ENCODE peak calls at places on chromosomes 11 and 22, in nine cellular contexts. H, E, K, R, T, Z, Y, D and C are unnamed samples.

GRCh38 chr11:86559311-86559945 is 113.0 kb downstream of the ME3 start:
- DNase-seq in Z (peak), D (no peak), Y (peak), K (no peak), R (no peak), T (no peak), E (no peak), H (peak), C (no peak)

GRCh38 chr11:69116671-69117070 is 39.1 kb upstream of the SMIM38 start:
- DNase-seq in D (no peak), R (no peak), E (no peak), Z (no peak), H (no peak), T (no peak), Y (no peak), K (no peak), C (no peak)

GRCh38 chr11:3146612-3147256 is 18.4 kb downstream of the OSBPL5 start:
- DNase-seq in T (no peak), K (no peak), R (no peak), H (no peak), E (no peak), Z (peak), Y (no peak), D (no peak), C (no peak)

GRCh38 chr11:3894128-3894731 is 38.8 kb downstream of the STIM1 start:
- DNase-seq in H (peak), Z (peak), E (no peak), D (no peak), R (no peak), K (no peak), Y (peak), T (peak), C (no peak)

GRCh38 chr11:3942956-3943497 is 87.6 kb downstream of the STIM1 start:
- DNase-seq in R (no peak), E (no peak), Y (peak), D (no peak), K (no peak), H (no peak), T (no peak), Z (peak), C (no peak)

GRCh38 chr11:76526878-76527277 is 82.1 kb downstream of the EMSY start:
- DNase-seq in Y (no peak), R (no peak), K (no peak), H (no peak), E (no peak), Z (no peak), T (no peak), D (no peak), C (no peak)

GRCh38 chr11:45901646-45902045 is 5.4 kb downstream of the FREY1 start:
- DNase-seq in K (no peak), R (no peak), T (no peak), H (no peak), Y (no peak), E (no peak), D (no peak), Z (no peak), C (no peak)

GRCh38 chr22:47613606-47614350 is 851.3 kb downstream of the TBC1D22A start:
- DNase-seq in Y (no peak), T (no peak), R (no peak), D (no peak), Z (no peak), E (no peak), H (no peak), K (no peak), C (no peak)

GRCh38 chr22:29716814-29717213 is 3.0 kb upstream of the CABP7 start:
- DNase-seq in K (peak), D (peak), T (peak), E (no peak), R (peak), H (peak), Y (peak), Z (peak), C (peak)

GRCh38 chr11:97722065-97722464 is 1298.7 kb upstream of the CNTN5 start:
- DNase-seq in H (no peak), E (no peak), Y (peak), T (no peak), Z (peak), D (no peak), R (peak), K (no peak), C (no peak)

GRCh38 chr22:46596819-46597218 is 23.4 kb upstream of the GRAMD4 start:
- DNase-seq in H (no peak), E (no peak), D (no peak), T (no peak), Z (no peak), K (no peak), Y (peak), R (peak), C (no peak)

GRCh38 chr11:62514151-62514550 is 32.5 kb downstream of the AHNAK start:
- DNase-seq in H (no peak), R (no peak), E (no peak), K (no peak), D (no peak), Y (no peak), Z (no peak), T (no peak), C (no peak)

GRCh38 chr11:106447631-106448191 is 370.2 kb downstream of the AASDHPPT start:
- DNase-seq in H (no peak), Z (no peak), K (no peak), E (no peak), R (no peak), D (no peak), Y (peak), T (no peak), C (no peak)

GRCh38 chr11:60899021-60899936 is 7.1 kb downstream of the PRPF19 start:
- DNase-seq in E (no peak), R (peak), K (peak), T (peak), H (no peak), D (peak), Y (peak), Z (peak), C (peak)

GRCh38 chr11:73384871-73385692 is 8.9 kb downstream of the RELT start:
- DNase-seq in Z (no peak), Y (no peak), T (peak), R (peak), K (no peak), D (no peak), E (no peak), H (peak), C (no peak)

GRCh38 chr11:991711-992307 is 44.7 kb downstream of the MUC6 start:
- DNase-seq in D (no peak), K (no peak), R (no peak), E (no peak), Y (no peak), H (no peak), T (no peak), Z (no peak), C (no peak)

GRCh38 chr11:5600374-5600851 is 4.0 kb downstream of the TRIM6 start:
- DNase-seq in Y (peak), R (peak), K (peak), Z (peak), T (peak), H (peak), D (peak), E (peak), C (peak)

GRCh38 chr11:92199991-92200390 is 24.6 kb upstream of the FAT3 start:
- DNase-seq in Z (no peak), Y (no peak), R (no peak), H (no peak), E (no peak), K (no peak), T (no peak), D (no peak), C (no peak)

GRCh38 chr22:35299217-35299716 is 427 bp upstream of the TOM1 start:
- DNase-seq in Z (no peak), D (no peak), Y (peak), H (no peak), R (no peak), T (no peak), E (peak), K (peak), C (no peak)

GRCh38 chr22:44452531-44453420 is 45.3 kb downstream of the RTL6 start:
- DNase-seq in Z (no peak), K (no peak), E (no peak), T (no peak), Y (no peak), H (no peak), R (no peak), D (peak), C (no peak)

GRCh38 chr11:123111465-123111864 is 49.5 kb upstream of the HSPA8 start:
- DNase-seq in R (no peak), H (no peak), Z (peak), E (no peak), D (no peak), Y (peak), T (no peak), K (peak), C (no peak)

GRCh38 chr22:22207845-22208564 is 36.6 kb upstream of the VPREB1 start:
- DNase-seq in Y (peak), K (peak), R (peak), D (peak), T (peak), Z (peak), H (peak), E (peak), C (peak)

GRCh38 chr11:84398017-84398626 is 1112.0 kb upstream of the CCDC90B start:
- DNase-seq in K (no peak), D (no peak), R (no peak), Y (peak), E (no peak), T (no peak), Z (peak), H (no peak), C (no peak)

GRCh38 chr11:69718147-69718546 is 14.3 kb upstream of the FGF19 start:
- DNase-seq in D (peak), E (no peak), Z (peak), K (peak), T (peak), Y (peak), H (peak), R (peak), C (peak)

GRCh38 chr11:2770556-2771301 is 70.9 kb upstream of the KCNQ1OT1 start:
- DNase-seq in R (no peak), Y (no peak), Z (no peak), T (peak), D (peak), E (no peak), K (no peak), H (peak), C (peak)